ENCODE peak calls at places on chromosomes 2 and 18, in six cellular contexts. Q is left lung, I is cardiac muscle cell, V is heart right ventricle, P is right lobe of liver, X is heart left ventricle. G is an unnamed sample.

GRCh38 chr2:78654941-78655340 is 370.6 kb upstream of the REG3G start:
- DNase-seq in Q (no peak), I (no peak), V (no peak), P (no peak), X (no peak), G (no peak)

GRCh38 chr2:161250864-161251436 is 57.3 kb upstream of the PSMD14 start:
- DNase-seq in Q (no peak), I (peak; percentile 52), V (no peak), P (no peak), X (no peak), G (peak; percentile 82)

GRCh38 chr18:61464551-61465102 is 131.4 kb downstream of the CDH20 start:
- DNase-seq in Q (no peak), I (no peak), V (no peak), P (no peak), X (no peak), G (no peak)

GRCh38 chr2:220553150-220553549 is 925.7 kb downstream of the SLC4A3 start:
- DNase-seq in Q (no peak), I (peak; percentile 13), V (no peak), P (no peak), X (no peak), G (no peak)

GRCh38 chr2:182666674-182667320 is 49.3 kb upstream of the DNAJC10 start:
- DNase-seq in Q (no peak), I (peak; percentile 43), V (no peak), P (no peak), X (no peak), G (peak; percentile 39)

GRCh38 chr2:15074319-15074718 is 441.8 kb downstream of the LRATD1 start:
- DNase-seq in Q (no peak), I (no peak), V (no peak), P (no peak), X (no peak), G (no peak)

GRCh38 chr2:67878743-67879142 is 184.1 kb downstream of the C1D start:
- DNase-seq in Q (no peak), I (no peak), V (no peak), P (no peak), X (no peak), G (no peak)

GRCh38 chr2:50648031-50648430 is 383.9 kb downstream of the NRXN1 start:
- DNase-seq in Q (no peak), I (no peak), V (no peak), P (no peak), X (no peak), G (no peak)

GRCh38 chr2:144151877-144152276 is 368.0 kb downstream of the ZEB2 start:
- DNase-seq in Q (no peak), I (no peak), V (no peak), P (no peak), X (no peak), G (no peak)

GRCh38 chr2:110206056-110206455 is 1.2 kb upstream of the NPHP1 start:
- DNase-seq in Q (no peak), I (peak; percentile 35), V (peak; percentile 33), P (no peak), X (peak; percentile 31), G (peak; percentile 55)

GRCh38 chr2:27199241-27199640 is 12.6 kb upstream of the ATRAID start:
- DNase-seq in Q (no peak), I (no peak), V (no peak), P (no peak), X (no peak), G (no peak)

GRCh38 chr2:141611981-141612380 is 518.8 kb downstream of the LRP1B start:
- DNase-seq in Q (no peak), I (peak; percentile 10), V (no peak), P (no peak), X (no peak), G (peak; percentile 72)

GRCh38 chr18:75544496-75544895 is 117.0 kb upstream of the SMIM21 start:
- DNase-seq in Q (no peak), I (peak; percentile 52), V (no peak), P (no peak), X (no peak), G (peak; percentile 24)

GRCh38 chr2:122180972-122181371 is 425.5 kb downstream of the TSN start:
- DNase-seq in Q (no peak), I (no peak), V (no peak), P (no peak), X (no peak), G (no peak)

GRCh38 chr2:12507295-12507694 is 209.4 kb upstream of the TRIB2 start:
- DNase-seq in Q (no peak), I (peak; percentile 51), V (no peak), P (no peak), X (no peak), G (peak; percentile 99)

GRCh38 chr2:240325006-240325653 is 110.3 kb upstream of the GPC1 start:
- DNase-seq in Q (no peak), I (no peak), V (no peak), P (no peak), X (no peak), G (no peak)

GRCh38 chr18:22060361-22060760 is 109.0 kb upstream of the GATA6 start:
- DNase-seq in Q (no peak), I (no peak), V (no peak), P (no peak), X (no peak), G (no peak)

GRCh38 chr2:236554629-236555282 is 14.9 kb upstream of the ACKR3 start:
- DNase-seq in Q (no peak), I (no peak), V (no peak), P (no peak), X (no peak), G (no peak)
- TF ChIP-seq CTCF in Q (no peak), I (no peak), V (no peak), P (no peak), X (no peak), G (no peak)

GRCh38 chr2:19351914-19352697 is 6.3 kb downstream of the OSR1 start:
- DNase-seq in Q (no peak), I (no peak), V (no peak), P (no peak), X (peak; percentile 38), G (no peak)
- H3K4me3 ChIP-seq in Q (peak overlapping the region; percentile 6), I (no peak overlapping the region), V (peak overlapping the region; percentile 13), P (no peak overlapping the region), X (no peak overlapping the region), G (no peak overlapping the region)

GRCh38 chr2:232875256-232876070 is 5.4 kb downstream of the SNORC start:
- DNase-seq in Q (no peak), I (no peak), V (no peak), P (no peak), X (no peak), G (no peak)
- TF ChIP-seq CTCF in Q (no peak), I (peak; percentile 9), V (no peak), P (no peak), X (no peak), G (peak; percentile 6)

DNA sequence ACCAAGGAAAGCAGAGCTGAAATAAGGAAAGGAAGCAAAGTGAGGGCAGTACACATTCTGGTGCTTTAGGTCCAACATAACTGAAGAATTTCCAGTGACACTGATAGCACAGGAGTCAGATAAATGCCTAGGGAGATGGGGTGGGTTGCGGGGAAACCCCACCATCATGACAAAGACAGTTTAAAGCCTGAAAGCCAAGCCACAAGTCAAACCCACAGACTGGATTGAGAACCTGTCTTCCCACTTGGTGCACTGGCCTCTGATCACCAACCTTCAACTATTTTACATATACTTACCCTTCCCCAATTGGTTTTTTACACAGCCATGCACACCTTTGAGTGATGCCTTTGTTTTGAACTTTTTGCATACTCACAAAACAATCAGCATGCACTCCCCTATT is 22.2 kb upstream of the PDK1 start:
- DNase-seq in Q (no peak), I (no peak), V (no peak), P (no peak), X (no peak), G (no peak)
- H3K4me3 ChIP-seq in Q (no peak overlapping the region), I (no peak overlapping the region), V (no peak overlapping the region), P (no peak overlapping the region), X (no peak overlapping the region), G (no peak overlapping the region)

GRCh38 chr2:235675678-235676535 is 182.1 kb downstream of the AGAP1 start:
- DNase-seq in Q (no peak), I (peak; percentile 29), V (no peak), P (no peak), X (no peak), G (peak; percentile 32)
- TF ChIP-seq CTCF in Q (no peak), I (no peak), V (no peak), P (no peak), X (no peak), G (peak; percentile 25)

DNA sequence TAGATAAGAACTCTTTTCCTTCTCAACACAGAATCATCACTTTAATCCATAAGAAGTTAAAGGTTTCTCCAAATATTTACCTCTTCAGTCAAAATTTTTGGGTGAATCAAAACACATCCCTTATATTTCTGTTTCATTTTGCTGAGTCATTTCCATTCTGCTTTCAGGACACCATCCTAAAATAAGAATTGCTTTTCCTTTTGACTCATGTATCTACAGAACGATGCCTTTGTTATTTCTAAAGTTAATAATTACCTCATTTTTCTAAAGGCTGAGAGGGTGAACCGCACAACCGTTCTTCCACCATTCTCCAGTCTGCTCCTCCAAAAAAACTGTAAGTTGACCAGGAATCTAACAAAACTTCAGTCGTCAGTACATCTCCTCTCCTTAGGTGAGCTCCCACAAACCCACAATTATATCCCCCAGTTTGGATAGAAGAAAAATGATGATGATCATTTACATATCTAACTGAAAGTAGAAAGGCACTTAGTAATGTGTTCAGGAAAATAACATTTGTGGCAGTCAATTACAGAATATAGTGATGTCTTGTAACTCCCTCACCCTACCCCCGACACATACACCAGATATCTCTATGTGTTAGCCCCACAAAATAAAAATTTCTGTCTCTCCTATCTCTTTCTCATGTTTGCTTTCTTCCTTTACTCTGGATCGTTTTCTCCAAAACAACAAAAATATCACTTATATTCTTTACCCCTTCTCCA is 162.5 kb downstream of the RAD51AP2 start:
- DNase-seq in Q (no peak), I (no peak), V (no peak), P (no peak), X (no peak), G (no peak)
- H3K4me3 ChIP-seq in Q (no peak overlapping the region), I (no peak overlapping the region), V (no peak overlapping the region), P (no peak overlapping the region), X (no peak overlapping the region), G (no peak overlapping the region)